ENCODE peak calls at places on chromosomes 1 and 21, in five cellular contexts. E is A549; J is heart right ventricle; N is CD8-positive, alpha-beta T cell; S is CD8-positive, alpha-beta memory T cell. Q is an unnamed sample. For H3K4me1, the result is how much of the 10 kb centered on the place peaks cover.

GRCh38 chr1:180228648-180229482 is 1.2 kb upstream of the LHX4 start:
- DNase-seq in E (peak), J (no peak), N (no peak), S (no peak), Q (no peak)

GRCh38 chr1:58883037-58883887 is 99.4 kb upstream of the JUN start:
- DNase-seq in E (peak), J (peak), N (no peak), S (no peak), Q (no peak)

GRCh38 chr1:220326578-220326977 is 54.3 kb upstream of the RAB3GAP2 start:
- DNase-seq in E (no peak), J (no peak), N (no peak), S (no peak), Q (no peak)

GRCh38 chr1:204703826-204704612 is 18.5 kb upstream of the LRRN2 start:
- DNase-seq in E (no peak), J (no peak), N (no peak), S (no peak), Q (no peak)

GRCh38 chr1:241640149-241640866 is at the start of the genes CHML and OPN3:
- DNase-seq in E (peak), J (peak), N (peak), S (peak), Q (peak)

GRCh38 chr1:3453891-3454810 is at the start of gene ARHGEF16:
- DNase-seq in E (peak), J (peak), N (no peak), S (peak), Q (no peak)

GRCh38 chr1:30191154-30191702 is 532.2 kb downstream of the MATN1 start:
- DNase-seq in E (peak), J (no peak), N (peak), S (peak), Q (no peak)

GRCh38 chr1:53619811-53620619 is 118.9 kb downstream of the GLIS1 start:
- DNase-seq in E (no peak), J (no peak), N (peak), S (no peak), Q (no peak)

GRCh38 chr21:25733859-25734653 is 648 bp downstream of the ATP5PF start:
- DNase-seq in E (peak), J (no peak), N (no peak), S (peak), Q (peak)

GRCh38 chr1:91608876-91609275 is 108.2 kb downstream of the CDC7 start:
- DNase-seq in E (peak), J (no peak), N (no peak), S (no peak), Q (no peak)

GRCh38 chr1:60746278-60746761 is 336.0 kb upstream of the NFIA start:
- DNase-seq in E (no peak), J (peak), N (no peak), S (no peak), Q (no peak)

GRCh38 chr1:78419309-78419708 is 71.5 kb upstream of the PTGFR start:
- DNase-seq in E (no peak), J (no peak), N (no peak), S (no peak), Q (no peak)

GRCh38 chr1:175354080-175354479 is 161.5 kb upstream of the KIAA0040 start:
- DNase-seq in E (no peak), J (no peak), N (no peak), S (no peak), Q (no peak)

GRCh38 chr1:228397966-228398365 is 8.7 kb downstream of the TRIM11 start:
- DNase-seq in E (no peak), J (no peak), N (no peak), S (no peak), Q (no peak)

DNA sequence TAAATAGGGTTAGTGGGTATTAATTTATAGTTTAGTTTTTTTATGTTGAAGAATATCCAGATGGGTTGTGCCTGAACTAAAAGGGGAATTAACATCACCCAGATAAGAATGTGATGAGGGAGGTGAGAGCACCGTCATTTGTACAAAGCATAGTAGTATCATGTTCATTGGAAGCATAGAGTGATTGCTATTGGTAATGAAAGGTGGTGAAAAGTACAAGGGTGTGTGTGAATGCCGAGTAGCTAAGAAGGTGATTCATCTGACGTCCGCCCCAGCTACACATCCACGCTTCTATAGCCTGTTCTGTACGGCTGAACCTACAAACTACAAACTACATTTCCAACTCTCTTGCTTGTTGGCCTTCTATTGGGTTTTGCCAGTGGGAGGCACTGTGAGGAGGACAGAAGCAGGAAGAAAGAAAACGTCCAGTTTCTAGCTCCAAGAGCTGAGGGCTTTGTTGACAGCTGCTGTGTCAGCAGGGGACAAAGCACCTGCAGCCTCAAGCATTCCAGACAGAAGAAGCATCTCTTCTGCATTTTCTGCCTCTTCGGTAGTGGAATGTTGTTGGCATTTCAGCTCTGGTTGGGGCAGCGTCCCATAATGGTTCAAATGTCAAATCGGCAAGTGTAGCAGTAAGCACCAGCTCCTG is 404.8 kb downstream of the KCTD3 start:
- DNase-seq in E (no peak), J (no peak), N (no peak), S (no peak), Q (no peak)
- H3K4me3 ChIP-seq in E (no peak), J (no peak), N (no peak), S (no peak), Q (no peak)

GRCh38 chr1:110034040-110034450 is 379 bp upstream of the STRIP1 start:
- DNase-seq in E (no peak), J (no peak), N (no peak), S (no peak), Q (no peak)

GRCh38 chr1:110032327-110032726 is 2.1 kb upstream of the STRIP1 start:
- DNase-seq in E (no peak), J (no peak), N (no peak), S (no peak), Q (no peak)

GRCh38 chr1:110033421-110033820 is 1.0 kb upstream of the STRIP1 start:
- DNase-seq in E (no peak), J (no peak), N (no peak), S (no peak), Q (no peak)

GRCh38 chr1:110034451-110035235 is at the start of gene STRIP1:
- DNase-seq in E (peak), J (peak), N (peak), S (peak), Q (peak)

DNA sequence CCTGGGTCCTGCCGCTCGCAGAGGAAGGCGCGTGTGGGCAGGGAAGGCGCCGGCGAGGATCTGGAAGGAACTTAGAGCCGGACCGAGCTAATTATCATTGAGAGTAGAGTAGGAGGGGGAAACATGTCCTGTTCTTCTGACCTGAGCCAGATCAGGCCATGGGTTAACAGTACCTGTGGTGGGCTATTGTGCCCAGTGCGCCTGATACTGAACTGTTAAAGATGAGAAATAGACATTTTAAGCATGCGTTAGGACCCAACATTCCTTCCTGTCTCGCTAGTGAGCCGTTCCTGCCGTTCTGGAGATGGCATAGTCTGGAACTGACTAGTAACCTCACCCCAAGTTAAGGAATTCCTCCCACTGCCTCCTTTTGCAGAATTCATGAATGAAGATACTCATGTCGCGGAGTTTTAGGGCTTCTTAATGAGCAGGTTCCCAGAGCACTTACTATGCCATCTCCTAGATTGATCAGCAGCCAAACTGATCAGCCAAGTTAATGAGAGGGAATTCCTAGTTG is 870 bp downstream of the STRIP1 start:
- DNase-seq in E (no peak), J (no peak), N (no peak), S (no peak), Q (no peak)
- H3K27ac ChIP-seq in E (peak), J (peak), N (peak), S (peak), Q (peak)

DNA sequence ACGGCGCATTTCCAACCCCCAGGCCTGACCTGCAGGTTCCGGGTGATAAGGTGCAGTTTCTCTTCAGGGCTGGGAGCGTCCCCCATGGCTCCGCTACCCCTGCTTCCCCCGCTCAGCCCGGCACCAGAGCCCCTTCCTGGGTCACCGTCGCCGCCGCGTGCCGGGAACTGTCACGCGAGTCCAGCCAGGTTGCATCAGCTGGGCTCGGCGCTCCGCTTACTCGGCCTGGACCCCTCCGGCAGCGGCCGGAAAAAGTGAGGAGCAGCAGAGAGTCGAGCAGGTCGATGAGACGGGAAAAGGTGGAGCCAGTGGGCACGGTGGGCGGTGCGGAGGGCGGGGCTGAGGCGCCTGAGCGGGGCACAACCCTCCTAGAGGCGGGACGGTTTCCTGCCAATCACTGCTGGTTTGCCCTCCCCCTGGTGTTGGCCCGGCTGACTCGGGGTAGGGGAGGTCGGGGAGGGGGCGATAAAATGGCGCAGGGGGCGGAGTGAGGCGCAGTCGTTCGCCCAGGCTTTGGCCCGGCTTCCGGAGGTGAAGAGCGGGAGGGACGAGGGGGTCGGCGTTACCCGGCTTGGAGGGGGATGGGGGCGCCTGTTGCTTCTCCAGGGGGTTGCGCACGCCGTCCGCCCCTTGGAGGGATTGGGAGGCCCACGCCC is at the start of the genes S100PBP and YARS1:
- DNase-seq in E (peak), J (peak), N (peak), S (peak), Q (peak)
- H3K4me1 ChIP-seq in E (under half), J (half or more), N (under half), S (half or more), Q (under half)

DNA sequence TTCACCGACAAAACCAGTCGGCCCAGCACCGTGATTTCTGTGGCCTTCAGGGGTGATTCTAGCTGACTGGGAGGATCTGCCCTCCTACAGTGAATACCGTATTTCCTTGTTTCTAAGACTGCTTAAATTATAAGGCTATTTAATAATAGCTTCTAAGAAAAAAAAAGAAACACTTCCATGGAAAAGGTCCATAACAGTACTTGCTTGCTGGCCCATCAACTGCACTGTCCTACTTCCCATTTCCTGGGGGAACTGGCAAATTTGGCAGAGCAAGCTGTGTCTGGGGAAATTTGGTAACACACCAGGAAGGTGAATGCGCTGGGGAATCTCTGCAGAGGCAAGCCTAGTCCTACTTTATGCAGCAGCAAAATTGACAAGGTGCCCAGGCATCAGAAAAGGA is 214.0 kb downstream of the ZNF326 start:
- DNase-seq in E (no peak), J (no peak), N (no peak), S (no peak), Q (no peak)
- H3K4me3 ChIP-seq in E (no peak), J (no peak), N (no peak), S (no peak), Q (no peak)

GRCh38 chr1:149963358-149963757 is 26.7 kb upstream of the MTMR11 start:
- DNase-seq in E (no peak), J (no peak), N (no peak), S (no peak), Q (no peak)
- H3K27ac ChIP-seq in E (no peak), J (no peak), N (no peak), S (no peak), Q (no peak)

GRCh38 chr1:109570414-109570813 is 22.0 kb downstream of the GNAI3 start:
- DNase-seq in E (no peak), J (no peak), N (no peak), S (no peak), Q (no peak)
- H3K4me1 ChIP-seq in E (under half), J (half or more), N (under half), S (under half), Q (under half)

GRCh38 chr1:197928849-197929336 is 11.7 kb downstream of the LHX9 start:
- DNase-seq in E (no peak), J (no peak), N (no peak), S (no peak), Q (no peak)
- H3K4me3 ChIP-seq in E (no peak), J (no peak), N (no peak), S (no peak), Q (no peak)

GRCh38 chr1:46690931-46691411 is 19.3 kb downstream of the TEX38 start:
- DNase-seq in E (no peak), J (no peak), N (no peak), S (no peak), Q (no peak)
- H3K27ac ChIP-seq in E (no peak), J (no peak), N (no peak), S (no peak), Q (no peak)